ENCODE peak calls at places on chromosomes 13 and 19, in ten cellular contexts. R, Z, K, I, V, Y, U, E, G and J are unnamed samples.

GRCh38 chr19:47005873-47006272 is 13.8 kb upstream of the NPAS1 start:
- DNase-seq in E (no peak), K (no peak), Z (no peak), G (no peak), V (no peak), R (no peak), I (no peak), U (peak), Y (no peak), J (no peak)

GRCh38 chr19:38719761-38720558 is 24.3 kb downstream of the CAPN12 start:
- DNase-seq in Z (no peak), E (no peak), K (no peak), U (no peak), I (no peak), G (no peak), R (no peak), V (no peak), Y (no peak), J (no peak)

GRCh38 chr19:28727133-28727834 is 485.7 kb downstream of the UQCRFS1 start:
- DNase-seq in I (no peak), E (no peak), K (no peak), R (no peak), V (no peak), Y (no peak), G (peak), Z (no peak), U (no peak), J (no peak)

GRCh38 chr19:16447015-16447384 is 24.8 kb downstream of the EPS15L1 start:
- DNase-seq in I (peak), Z (peak), K (no peak), R (no peak), Y (no peak), E (no peak), V (no peak), G (peak), U (peak), J (no peak)

GRCh38 chr19:34494601-34495000 is 13.0 kb downstream of the WTIP start:
- DNase-seq in Z (no peak), I (no peak), E (no peak), R (no peak), Y (no peak), V (no peak), G (no peak), K (no peak), U (no peak), J (no peak)

GRCh38 chr19:3250675-3251074 is 26.2 kb downstream of the CELF5 start:
- DNase-seq in G (peak), K (no peak), V (no peak), Z (no peak), Y (no peak), R (no peak), I (no peak), U (no peak), E (no peak), J (peak)

GRCh38 chr13:99991806-99992242 is 10.2 kb downstream of the ZIC2 start:
- DNase-seq in E (no peak), V (no peak), U (no peak), K (no peak), R (no peak), Y (no peak), G (no peak), I (no peak), Z (no peak), J (no peak)

GRCh38 chr13:76868451-76868850 is 17.8 kb downstream of the KCTD12 start:
- DNase-seq in K (no peak), E (no peak), G (no peak), V (no peak), R (no peak), Y (no peak), Z (no peak), U (no peak), I (no peak), J (no peak)

GRCh38 chr13:110610955-110611595 is 4.3 kb upstream of the NAXD start:
- DNase-seq in V (no peak), I (no peak), R (no peak), E (no peak), G (no peak), Z (no peak), Y (no peak), U (no peak), K (no peak), J (peak)